ENCODE peak calls at places on chromosome 15, in ten cellular contexts. I, W, Y, K, F, D, C, T, H and L are unnamed samples.

GRCh38 chr15:31235298-31236183 is 91.1 kb upstream of the KLF13 start:
- DNase-seq in W (peak; percentile 8), I (no peak), K (no peak), H (no peak), Y (peak; percentile 47), D (no peak), T (no peak), F (no peak), C (no peak), L (no peak)

GRCh38 chr15:92429378-92430066 is 35.8 kb downstream of the ST8SIA2 start:
- DNase-seq in H (peak; percentile 84), W (peak; percentile 83), F (no peak), T (no peak), K (peak; percentile 11), I (no peak), Y (no peak), C (peak; percentile 4), D (peak; percentile 61), L (peak; percentile 15)

GRCh38 chr15:40739042-40739441 is 16.0 kb downstream of the RMDN3 start:
- DNase-seq in W (no peak), H (no peak), K (no peak), F (no peak), Y (no peak), D (peak; percentile 38), T (no peak), C (no peak), I (no peak), L (no peak)

GRCh38 chr15:60835000-60835399 is 356.1 kb upstream of the ICE2 start:
- DNase-seq in K (no peak), I (no peak), H (no peak), W (no peak), C (no peak), Y (no peak), D (no peak), T (no peak), F (no peak), L (no peak)

GRCh38 chr15:31274496-31275330 is 51.9 kb upstream of the KLF13 start:
- DNase-seq in W (no peak), C (no peak), H (no peak), T (no peak), I (no peak), Y (no peak), D (peak; percentile 3), K (no peak), F (no peak), L (no peak)

GRCh38 chr15:77239892-77240608 is 169.1 kb upstream of the TSPAN3 start:
- DNase-seq in I (no peak), T (no peak), W (no peak), D (no peak), K (peak; percentile 49), H (peak; percentile 19), F (peak; percentile 24), C (no peak), Y (no peak), L (no peak)

GRCh38 chr15:68706256-68706655 is 114.4 kb downstream of the ANP32A start:
- DNase-seq in W (no peak), D (no peak), Y (no peak), K (no peak), T (no peak), H (no peak), C (no peak), F (no peak), I (no peak), L (no peak)

GRCh38 chr15:63109498-63110290 is 12.0 kb upstream of the LACTB start:
- DNase-seq in H (no peak), D (peak; percentile 73), Y (no peak), C (no peak), K (no peak), W (peak; percentile 72), T (no peak), I (no peak), F (no peak), L (no peak)

GRCh38 chr15:25175789-25176615 is 221.2 kb downstream of the SNRPN start:
- DNase-seq in W (no peak), C (no peak), F (no peak), I (no peak), T (no peak), Y (no peak), D (no peak), H (no peak), K (no peak), L (no peak)

GRCh38 chr15:90205886-90206285 is 4.8 kb downstream of the SEMA4B start:
- DNase-seq in F (no peak), H (no peak), I (no peak), T (no peak), Y (no peak), W (no peak), K (peak; percentile 48), C (no peak), D (no peak), L (no peak)

GRCh38 chr15:95603802-95604201 is 726.7 kb upstream of the NR2F2 start:
- DNase-seq in D (peak; percentile 23), Y (no peak), T (no peak), F (peak; percentile 4), C (no peak), H (no peak), K (no peak), W (no peak), I (no peak), L (peak; percentile 6)

GRCh38 chr15:52976050-52976449 is 185.9 kb upstream of the ONECUT1 start:
- DNase-seq in Y (no peak), D (no peak), C (no peak), W (no peak), H (no peak), K (no peak), F (no peak), T (no peak), I (no peak), L (no peak)

GRCh38 chr15:101067660-101068522 is 148.7 kb downstream of the LRRK1 start:
- DNase-seq in T (no peak), D (peak; percentile 7), H (no peak), I (no peak), K (no peak), Y (peak; percentile 27), F (no peak), C (no peak), W (no peak), L (no peak)

GRCh38 chr15:30924353-30924752 is 20.6 kb downstream of the FAN1 start:
- DNase-seq in Y (no peak), C (no peak), I (no peak), T (no peak), H (no peak), W (peak; percentile 48), D (peak; percentile 73), K (peak; percentile 83), F (peak; percentile 27), L (no peak)

GRCh38 chr15:76038512-76038911 is 21.3 kb upstream of the TMEM266 start:
- DNase-seq in D (no peak), H (no peak), W (no peak), K (no peak), F (no peak), C (no peak), Y (no peak), T (no peak), I (no peak), L (no peak)

GRCh38 chr15:63436872-63437375 is 55.3 kb upstream of the CA12 start:
- DNase-seq in T (peak; percentile 17), W (peak; percentile 86), I (peak; percentile 90), Y (peak; percentile 83), D (peak; percentile 84), H (peak; percentile 76), K (peak; percentile 64), C (peak; percentile 51), F (peak; percentile 74), L (peak; percentile 17)

GRCh38 chr15:73564255-73564654 is 68.9 kb downstream of the NPTN start:
- DNase-seq in F (peak; percentile 52), I (no peak), D (peak; percentile 47), K (peak; percentile 39), Y (no peak), W (peak; percentile 66), H (peak; percentile 87), C (no peak), T (no peak), L (no peak)

GRCh38 chr15:96354731-96355560 is 24.4 kb downstream of the NR2F2 start:
- DNase-seq in F (peak; percentile 73), C (peak; percentile 57), H (no peak), D (peak; percentile 90), I (no peak), T (no peak), W (peak; percentile 79), K (peak; percentile 89), Y (no peak), L (peak; percentile 47)

GRCh38 chr15:45212493-45212892 is 24.7 kb upstream of the SHF start:
- DNase-seq in Y (no peak), I (no peak), F (no peak), H (no peak), K (no peak), C (no peak), W (no peak), D (no peak), T (no peak), L (no peak)

GRCh38 chr15:67456677-67457529 is 64.0 kb upstream of the C15orf61 start:
- DNase-seq in D (peak; percentile 59), C (peak; percentile 52), T (peak; percentile 19), W (peak; percentile 55), K (peak; percentile 63), Y (peak; percentile 78), F (peak; percentile 58), I (peak; percentile 79), H (peak; percentile 52), L (peak; percentile 92)

GRCh38 chr15:94584833-94585244 is 353.5 kb downstream of the MCTP2 start:
- DNase-seq in C (no peak), D (no peak), Y (peak; percentile 35), T (no peak), I (peak; percentile 52), K (no peak), W (peak; percentile 1), F (no peak), H (peak; percentile 76), L (no peak)

GRCh38 chr15:83559310-83559966 is 94.5 kb upstream of the ADAMTSL3 start:
- DNase-seq in F (peak; percentile 61), I (peak; percentile 19), Y (no peak), T (no peak), K (peak; percentile 53), H (peak; percentile 57), C (peak; percentile 15), D (peak; percentile 61), W (peak; percentile 58), L (peak; percentile 36)